ENCODE peak calls at places on chromosomes 1 and 21, in seven cellular contexts. O is sigmoid colon; K is body of pancreas; I is mammary epithelial cell; J is left ventricle myocardium inferior; U is adrenal gland; Q is CD8-positive, alpha-beta memory T cell. W is an unnamed sample.

GRCh38 chr1:241918879-241919278 is 38.7 kb upstream of the BECN2 start:
- DNase-seq in U (peak; percentile 37), O (no peak), Q (no peak), K (no peak), I (peak; percentile 50), J (no peak), W (no peak)

GRCh38 chr1:150365945-150366344 is 2.0 kb downstream of the RPRD2 start:
- DNase-seq in K (no peak), O (no peak), I (peak; percentile 21), Q (no peak), J (no peak), U (no peak), W (no peak)

GRCh38 chr1:41282679-41283317 is 40.7 kb upstream of the SCMH1 start:
- DNase-seq in J (no peak), K (peak; percentile 46), Q (no peak), O (no peak), I (peak; percentile 9), U (peak; percentile 44), W (peak; percentile 34)

GRCh38 chr1:1116701-1117468 is 996 bp upstream of the C1orf159 start:
- DNase-seq in K (no peak), J (peak; percentile 21), U (peak; percentile 19), Q (no peak), O (peak; percentile 70), I (peak; percentile 14), W (no peak)

GRCh38 chr1:221887091-221887746 is 145.3 kb upstream of the DUSP10 start:
- DNase-seq in J (peak; percentile 56), O (peak; percentile 82), Q (no peak), U (peak; percentile 68), I (peak; percentile 100), K (peak; percentile 72), W (peak; percentile 51)

GRCh38 chr1:26165126-26165892 is 3.5 kb downstream of the C1orf232 start:
- DNase-seq in J (no peak), Q (no peak), I (no peak), K (no peak), U (no peak), O (no peak), W (no peak)

GRCh38 chr1:143652744-143653143 is 319.0 kb downstream of the FAM72C start:
- DNase-seq in Q (no peak), K (no peak), U (no peak), J (no peak), O (no peak), I (no peak), W (no peak)

GRCh38 chr1:81670286-81670685 is 130.4 kb upstream of the ADGRL2 start:
- DNase-seq in I (peak; percentile 75), O (peak; percentile 82), Q (no peak), J (peak; percentile 65), K (peak; percentile 80), U (peak; percentile 83), W (peak; percentile 92)

GRCh38 chr21:17514124-17514481 is 1.3 kb downstream of the CXADR start:
- DNase-seq in I (peak; percentile 36), J (no peak), K (no peak), U (no peak), Q (no peak), O (no peak), W (no peak)

GRCh38 chr1:81391100-81391828 is 409.5 kb upstream of the ADGRL2 start:
- DNase-seq in I (no peak), K (no peak), J (no peak), U (no peak), Q (no peak), O (no peak), W (no peak)

GRCh38 chr1:110877776-110878175 is 4.8 kb downstream of the CD53 start:
- DNase-seq in U (no peak), O (no peak), I (no peak), K (no peak), Q (no peak), J (no peak), W (no peak)

GRCh38 chr21:41121785-41122415 is 46.1 kb upstream of the BACE2 start:
- DNase-seq in K (peak; percentile 95), Q (no peak), I (peak; percentile 70), J (peak; percentile 79), U (peak; percentile 75), O (peak; percentile 88), W (peak; percentile 95)

GRCh38 chr1:178048883-178049282 is 45.0 kb upstream of the RASAL2 start:
- DNase-seq in K (no peak), I (peak; percentile 54), O (no peak), U (no peak), J (no peak), Q (no peak), W (no peak)

GRCh38 chr1:219741011-219741859 is 128.3 kb upstream of the ZC3H11B start:
- DNase-seq in Q (no peak), J (no peak), U (no peak), I (no peak), O (no peak), K (no peak), W (no peak)

GRCh38 chr1:6248798-6249731 is 5.1 kb downstream of the HES3 start:
- DNase-seq in J (peak; percentile 45), K (no peak), I (no peak), U (no peak), O (no peak), Q (no peak), W (no peak)

GRCh38 chr1:53766766-53767409 is 27.9 kb upstream of the GLIS1 start:
- DNase-seq in I (peak; percentile 69), Q (no peak), U (no peak), J (no peak), O (no peak), K (no peak), W (no peak)

GRCh38 chr1:29259802-29260441 is 23.6 kb downstream of the PTPRU start:
- DNase-seq in U (peak; percentile 48), Q (peak; percentile 11), J (peak; percentile 67), I (no peak), K (peak; percentile 54), O (peak; percentile 78), W (peak; percentile 44)

GRCh38 chr1:100883963-100884362 is 10.7 kb downstream of the EXTL2 start:
- DNase-seq in I (peak; percentile 71), O (no peak), J (no peak), K (no peak), U (no peak), Q (no peak), W (no peak)

GRCh38 chr1:212712451-212713303 is 13.0 kb upstream of the BATF3 start:
- DNase-seq in I (peak; percentile 53), U (no peak), Q (no peak), J (no peak), K (no peak), O (no peak), W (no peak)

GRCh38 chr1:202018476-202019234 is 8.3 kb downstream of the ELF3 start:
- DNase-seq in U (no peak), I (peak; percentile 84), K (peak; percentile 94), J (no peak), O (no peak), Q (no peak), W (peak; percentile 93)

GRCh38 chr1:199671684-199672083 is 355.8 kb upstream of the NR5A2 start:
- DNase-seq in K (no peak), J (no peak), Q (no peak), U (no peak), I (no peak), O (no peak), W (no peak)

GRCh38 chr1:234721476-234722266 is 111.7 kb upstream of the IRF2BP2 start:
- DNase-seq in J (peak; percentile 60), I (no peak), Q (no peak), U (peak; percentile 77), O (peak; percentile 92), K (peak; percentile 65), W (peak; percentile 78)

GRCh38 chr1:234724517-234725176 is 114.7 kb upstream of the IRF2BP2 start:
- DNase-seq in O (peak; percentile 95), I (no peak), U (peak; percentile 80), J (peak; percentile 75), K (peak; percentile 85), Q (no peak), W (peak; percentile 82)

GRCh38 chr1:234720709-234721436 is 110.9 kb upstream of the IRF2BP2 start:
- DNase-seq in I (no peak), K (no peak), O (peak; percentile 73), J (no peak), U (no peak), Q (no peak), W (no peak)

GRCh38 chr1:234722904-234723588 is 113.1 kb upstream of the IRF2BP2 start:
- DNase-seq in O (peak; percentile 93), I (peak; percentile 94), K (peak; percentile 68), Q (no peak), J (peak; percentile 67), U (peak; percentile 77), W (peak; percentile 68)

GRCh38 chr1:234722267-234722704 is 112.3 kb upstream of the IRF2BP2 start:
- DNase-seq in J (no peak), I (no peak), K (no peak), U (no peak), Q (no peak), O (peak; percentile 73), W (no peak)
- H3K4me1 ChIP-seq in J (peaks cover 96% of the 10 kb centered on the region), I (peaks cover 63% of the 10 kb centered on the region), K (peaks cover 96% of the 10 kb centered on the region), U (peaks cover 94% of the 10 kb centered on the region), Q (peaks cover 58% of the 10 kb centered on the region), O (peaks cover 1% of the 10 kb centered on the region), W (peaks cover 82% of the 10 kb centered on the region)

DNA sequence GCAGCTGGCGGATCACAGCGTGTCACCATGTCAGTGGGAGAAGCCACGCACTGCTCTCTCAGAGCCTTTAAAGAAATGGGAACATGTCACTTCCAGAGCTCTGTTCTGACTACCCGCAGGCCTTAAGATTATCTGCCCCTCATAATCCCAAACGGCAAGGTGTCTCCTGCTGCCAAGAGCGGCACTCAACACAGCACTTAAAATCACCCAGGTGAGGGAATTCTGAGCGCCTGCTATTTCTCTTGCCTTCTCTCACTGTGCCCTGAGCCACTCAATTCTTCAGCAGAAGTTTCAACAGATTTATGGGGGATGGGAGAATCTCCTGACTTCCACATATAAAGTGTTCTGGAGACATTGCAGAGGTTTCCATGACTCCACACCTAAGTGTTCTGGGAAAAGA is 137.9 kb downstream of the LMO4 start:
- DNase-seq in J (no peak), Q (no peak), U (no peak), K (no peak), O (no peak), I (no peak), W (no peak)
- H3K4me1 ChIP-seq in J (peaks cover 13% of the 10 kb centered on the region), Q (no peaks in the 10 kb centered on the region), U (no peaks in the 10 kb centered on the region), K (no peaks in the 10 kb centered on the region), O (no peaks in the 10 kb centered on the region), I (no peaks in the 10 kb centered on the region), W (no peaks in the 10 kb centered on the region)

GRCh38 chr1:108560143-108560429 is 186 bp downstream of the EEIG2 start:
- DNase-seq in O (no peak), J (peak; percentile 18), Q (no peak), U (no peak), I (no peak), K (peak; percentile 35), W (no peak)
- H3K4me1 ChIP-seq in O (no peaks in the 10 kb centered on the region), J (peaks cover 26% of the 10 kb centered on the region), Q (peaks cover 28% of the 10 kb centered on the region), U (peaks cover 21% of the 10 kb centered on the region), I (peaks cover 24% of the 10 kb centered on the region), K (peaks cover 21% of the 10 kb centered on the region), W (peaks cover 27% of the 10 kb centered on the region)

GRCh38 chr1:235075121-235075954 is 53.3 kb downstream of the TOMM20 start:
- DNase-seq in J (peak; percentile 74), I (peak; percentile 86), Q (peak; percentile 41), K (peak; percentile 75), U (no peak), O (peak; percentile 81), W (peak; percentile 78)
- H3K4me1 ChIP-seq in J (peaks cover 90% of the 10 kb centered on the region), I (peaks cover 55% of the 10 kb centered on the region), Q (peaks cover 16% of the 10 kb centered on the region), K (peaks cover 88% of the 10 kb centered on the region), U (peaks cover 52% of the 10 kb centered on the region), O (no peaks in the 10 kb centered on the region), W (peaks cover 82% of the 10 kb centered on the region)

GRCh38 chr1:116914667-116915066 is 5.0 kb downstream of the PTGFRN start:
- DNase-seq in I (no peak), O (no peak), Q (no peak), U (no peak), K (no peak), J (no peak), W (no peak)
- H3K4me1 ChIP-seq in I (peaks cover 67% of the 10 kb centered on the region), O (no peaks in the 10 kb centered on the region), Q (peaks cover 19% of the 10 kb centered on the region), U (peaks cover 76% of the 10 kb centered on the region), K (peaks cover 71% of the 10 kb centered on the region), J (peaks cover 89% of the 10 kb centered on the region), W (peaks cover 41% of the 10 kb centered on the region)

GRCh38 chr1:225881081-225882007 is 836 bp downstream of the TMEM63A start:
- DNase-seq in O (peak; percentile 80), Q (peak; percentile 43), K (peak; percentile 75), I (peak; percentile 28), U (peak; percentile 72), J (peak; percentile 61), W (peak; percentile 71)
- H3K4me1 ChIP-seq in O (no peaks in the 10 kb centered on the region), Q (peaks cover 56% of the 10 kb centered on the region), K (peaks cover 63% of the 10 kb centered on the region), I (peaks cover 25% of the 10 kb centered on the region), U (peaks cover 38% of the 10 kb centered on the region), J (peaks cover 73% of the 10 kb centered on the region), W (peaks cover 55% of the 10 kb centered on the region)

W was measured in stomach.